ENCODE peak calls at places on chromosomes 11 and 22, in nine cellular contexts. G is substantia nigra; X is adrenal gland; M is CD8-positive, alpha-beta memory T cell; B is right lobe of liver; Y is CD4-positive, CD25-positive, alpha-beta regulatory T cell; Z is CD4-positive, alpha-beta T cell; U is fibroblast of lung; J is suprapubic skin. V is an unnamed sample.

GRCh38 chr11:124402326-124402922 is 3.6 kb upstream of the OR8B3 start:
- DNase-seq in Y (peak), B (peak), G (peak), Z (no peak), X (peak), M (no peak), J (no peak), U (peak), V (peak)

GRCh38 chr11:103091441-103091809 is 535 bp downstream of the DCUN1D5 start:
- DNase-seq in Z (peak), X (peak), M (no peak), B (peak), Y (peak), U (peak), J (peak), G (no peak), V (peak)

GRCh38 chr11:119520400-119520799 is 97.4 kb upstream of the THY1 start:
- DNase-seq in M (no peak), Z (no peak), U (no peak), X (no peak), G (no peak), Y (no peak), B (no peak), J (no peak), V (no peak)

GRCh38 chr11:100632970-100633452 is 54.1 kb upstream of the ARHGAP42 start:
- DNase-seq in U (peak), B (peak), G (no peak), J (peak), Y (no peak), X (peak), Z (no peak), M (no peak), V (peak)

GRCh38 chr22:30824711-30825110 is 130.0 kb downstream of the OSBP2 start:
- DNase-seq in G (no peak), Z (no peak), J (no peak), M (no peak), Y (no peak), X (no peak), U (no peak), B (no peak), V (no peak)

GRCh38 chr11:64516226-64516625 is 74.8 kb upstream of the SLC22A12 start:
- DNase-seq in B (no peak), Z (no peak), Y (peak), G (no peak), X (no peak), U (no peak), J (no peak), M (no peak), V (peak)

GRCh38 chr11:122322369-122322768 is 206.4 kb upstream of the BLID start:
- DNase-seq in B (no peak), Z (no peak), X (no peak), M (no peak), Y (no peak), U (peak), J (no peak), G (no peak), V (no peak)

GRCh38 chr22:19287889-19288288 is 3.6 kb downstream of the CLTCL1 start:
- DNase-seq in B (no peak), M (no peak), U (peak), Y (no peak), Z (no peak), J (no peak), X (no peak), G (no peak), V (no peak)

GRCh38 chr11:29527391-29527936 is 489.4 kb downstream of the KCNA4 start:
- DNase-seq in M (no peak), J (no peak), G (no peak), B (no peak), Z (no peak), X (peak), U (peak), Y (no peak), V (no peak)

GRCh38 chr11:132650969-132651720 is 881.2 kb downstream of the OPCML start:
- DNase-seq in U (no peak), Y (no peak), G (no peak), J (no peak), M (no peak), X (no peak), Z (no peak), B (no peak), V (no peak)

GRCh38 chr22:24319451-24319850 is 48.8 kb downstream of the SPECC1L start:
- DNase-seq in Z (no peak), B (no peak), X (no peak), M (no peak), Y (no peak), G (no peak), U (peak), J (no peak), V (no peak)

GRCh38 chr11:14396289-14396688 is 37.3 kb upstream of the RRAS2 start:
- DNase-seq in Y (no peak), J (no peak), G (no peak), B (no peak), Z (no peak), M (no peak), X (no peak), U (no peak), V (no peak)

GRCh38 chr22:28077166-28077565 is 158.1 kb upstream of the PITPNB start:
- DNase-seq in X (no peak), B (no peak), Y (no peak), J (no peak), Z (no peak), M (no peak), G (no peak), U (no peak), V (no peak)

GRCh38 chr22:19065298-19065859 is 56.8 kb downstream of the DGCR2 start:
- DNase-seq in J (no peak), U (no peak), B (no peak), Z (no peak), Y (no peak), G (no peak), M (no peak), X (no peak), V (no peak)

GRCh38 chr11:134503104-134503503 is 91.1 kb upstream of the B3GAT1 start:
- DNase-seq in U (no peak), X (no peak), M (no peak), J (peak), Z (no peak), B (no peak), G (no peak), Y (no peak), V (no peak)

GRCh38 chr22:44642096-44642644 is 59.8 kb upstream of the PRR5 start:
- DNase-seq in M (no peak), J (peak), X (no peak), B (no peak), Y (no peak), G (no peak), U (no peak), Z (no peak), V (no peak)

GRCh38 chr22:49587421-49587820 is 240.3 kb downstream of the BRD1 start:
- DNase-seq in U (no peak), X (no peak), B (no peak), M (no peak), J (peak), G (no peak), Y (no peak), Z (no peak), V (no peak)

GRCh38 chr11:30463266-30463665 is 122.9 kb downstream of the MPPED2 start:
- DNase-seq in B (no peak), Y (no peak), U (no peak), G (no peak), J (no peak), Z (no peak), X (no peak), M (no peak), V (no peak)

GRCh38 chr22:41868556-41868955 is 35.7 kb downstream of the SREBF2 start:
- DNase-seq in Z (no peak), Y (no peak), M (no peak), G (no peak), U (no peak), B (no peak), J (no peak), X (no peak), V (no peak)

GRCh38 chr11:68081691-68082090 is 39.5 kb downstream of the CHKA start:
- DNase-seq in J (no peak), U (peak), B (peak), X (no peak), Y (no peak), Z (no peak), G (no peak), M (no peak), V (no peak)

GRCh38 chr11:116422976-116423375 is 349.8 kb downstream of the BUD13 start:
- DNase-seq in Y (no peak), G (no peak), J (no peak), B (no peak), M (no peak), Z (no peak), U (no peak), X (no peak), V (no peak)

GRCh38 chr11:46307785-46308341 is 30.4 kb downstream of the CREB3L1 start:
- DNase-seq in M (no peak), J (no peak), B (no peak), Z (no peak), U (no peak), X (no peak), Y (no peak), G (no peak), V (no peak)

GRCh38 chr11:46307369-46307768 is 29.9 kb downstream of the CREB3L1 start:
- DNase-seq in M (no peak), X (no peak), Y (no peak), G (no peak), Z (no peak), U (no peak), B (no peak), J (no peak), V (no peak)

GRCh38 chr11:46306296-46306853 is 28.9 kb downstream of the CREB3L1 start:
- DNase-seq in M (no peak), X (no peak), B (no peak), J (no peak), Z (no peak), Y (no peak), G (no peak), U (peak), V (no peak)

GRCh38 chr11:46308632-46309419 is 31.4 kb downstream of the CREB3L1 start:
- DNase-seq in Z (peak), B (peak), U (peak), G (peak), Y (peak), X (peak), J (no peak), M (peak), V (peak)

DNA sequence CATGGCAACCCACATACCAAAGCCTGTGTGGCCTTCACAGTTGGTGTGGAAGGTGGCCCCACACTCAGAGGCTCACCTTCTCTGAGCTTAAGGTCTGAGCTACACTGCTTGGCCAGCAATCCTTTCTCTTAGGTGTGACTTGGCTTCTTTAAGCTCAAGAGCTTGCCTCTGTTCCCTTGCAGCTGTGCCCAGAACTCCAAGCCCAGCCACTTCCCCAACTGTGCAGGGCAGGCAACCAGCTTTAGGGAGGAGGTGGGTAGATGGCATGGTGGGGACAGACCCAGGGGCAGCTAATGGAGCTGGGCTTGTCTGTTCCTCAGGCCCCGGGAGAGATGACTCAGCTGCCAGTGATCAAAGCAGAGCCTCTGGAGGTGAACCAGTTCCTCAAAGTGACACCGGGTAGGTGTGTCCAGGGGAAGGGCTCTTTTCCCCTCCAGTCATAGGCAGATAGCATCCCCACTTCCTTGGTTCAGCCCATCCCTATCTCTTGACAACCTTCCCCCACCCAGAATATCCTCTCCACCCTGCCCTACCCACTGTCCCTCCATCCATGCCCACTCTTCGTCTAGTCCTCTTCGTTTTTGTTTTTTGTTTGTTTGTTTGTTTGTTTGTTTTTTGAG is 32.3 kb downstream of the CREB3L1 start:
- DNase-seq in U (no peak), Z (no peak), J (no peak), X (no peak), M (no peak), G (no peak), B (no peak), Y (no peak), V (no peak)
- H3K27ac ChIP-seq in U (no peak), Z (no peak), J (no peak), X (no peak), M (no peak), G (no peak), B (no peak), Y (no peak), V (no peak)

DNA sequence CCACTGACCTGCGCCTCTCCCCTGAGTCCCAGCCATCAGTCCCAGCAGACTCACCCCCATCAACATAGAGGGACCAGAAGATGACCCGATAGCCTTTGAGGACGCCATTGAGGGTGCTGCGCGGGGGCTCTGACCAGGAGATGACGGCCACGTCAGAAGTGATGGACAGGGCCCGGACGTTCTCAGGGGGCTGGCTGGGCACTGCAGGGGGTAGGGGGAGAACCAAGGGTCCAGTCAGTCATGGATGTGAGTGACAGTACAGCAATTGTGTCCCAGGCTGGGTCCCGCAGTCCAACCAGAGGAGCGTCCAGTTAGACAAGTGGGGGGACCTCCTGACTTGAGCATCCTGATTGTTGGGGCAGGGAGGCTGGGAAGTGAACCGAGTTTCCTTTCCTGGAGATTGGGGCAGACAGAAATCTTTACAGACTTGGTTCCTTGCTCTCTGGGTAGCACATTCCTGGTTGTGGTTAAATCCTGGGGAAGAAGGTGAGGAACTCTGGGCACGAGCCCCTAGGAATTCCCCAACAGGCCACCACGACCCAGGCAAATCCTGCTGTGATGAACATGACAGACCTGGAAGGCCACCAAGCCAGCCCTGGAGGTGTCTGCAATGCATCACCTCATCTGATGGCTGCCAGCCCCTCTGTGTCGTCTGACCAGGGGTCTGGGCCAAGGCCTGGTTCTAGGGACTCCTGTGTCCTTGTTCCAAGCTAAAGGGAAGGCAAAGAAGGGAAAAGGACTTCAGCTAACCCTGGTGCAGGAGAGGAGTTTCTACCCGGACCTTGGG is 133.9 kb downstream of the CEP164 start:
- DNase-seq in B (no peak), Z (no peak), X (no peak), J (no peak), G (no peak), M (no peak), U (no peak), Y (no peak), V (no peak)
- H3K27ac ChIP-seq in B (no peak), Z (no peak), X (no peak), J (no peak), G (no peak), M (no peak), U (no peak), Y (no peak), V (no peak)

GRCh38 chr22:39365406-39365782 is 15.6 kb downstream of the SYNGR1 start:
- DNase-seq in X (no peak), J (no peak), B (no peak), Y (no peak), Z (no peak), G (no peak), U (no peak), M (no peak), V (no peak)

GRCh38 chr22:39367040-39367439 is 17.2 kb downstream of the SYNGR1 start:
- DNase-seq in Z (no peak), G (no peak), X (no peak), Y (no peak), B (no peak), J (no peak), U (no peak), M (no peak), V (no peak)

GRCh38 chr22:39363751-39364484 is 14.1 kb downstream of the SYNGR1 start:
- DNase-seq in Z (no peak), G (no peak), J (no peak), X (no peak), U (no peak), B (no peak), Y (no peak), M (no peak), V (no peak)

GRCh38 chr22:39362932-39363331 is 13.1 kb downstream of the SYNGR1 start:
- DNase-seq in Y (no peak), J (no peak), B (no peak), G (no peak), Z (no peak), M (no peak), U (no peak), X (no peak), V (no peak)

DNA sequence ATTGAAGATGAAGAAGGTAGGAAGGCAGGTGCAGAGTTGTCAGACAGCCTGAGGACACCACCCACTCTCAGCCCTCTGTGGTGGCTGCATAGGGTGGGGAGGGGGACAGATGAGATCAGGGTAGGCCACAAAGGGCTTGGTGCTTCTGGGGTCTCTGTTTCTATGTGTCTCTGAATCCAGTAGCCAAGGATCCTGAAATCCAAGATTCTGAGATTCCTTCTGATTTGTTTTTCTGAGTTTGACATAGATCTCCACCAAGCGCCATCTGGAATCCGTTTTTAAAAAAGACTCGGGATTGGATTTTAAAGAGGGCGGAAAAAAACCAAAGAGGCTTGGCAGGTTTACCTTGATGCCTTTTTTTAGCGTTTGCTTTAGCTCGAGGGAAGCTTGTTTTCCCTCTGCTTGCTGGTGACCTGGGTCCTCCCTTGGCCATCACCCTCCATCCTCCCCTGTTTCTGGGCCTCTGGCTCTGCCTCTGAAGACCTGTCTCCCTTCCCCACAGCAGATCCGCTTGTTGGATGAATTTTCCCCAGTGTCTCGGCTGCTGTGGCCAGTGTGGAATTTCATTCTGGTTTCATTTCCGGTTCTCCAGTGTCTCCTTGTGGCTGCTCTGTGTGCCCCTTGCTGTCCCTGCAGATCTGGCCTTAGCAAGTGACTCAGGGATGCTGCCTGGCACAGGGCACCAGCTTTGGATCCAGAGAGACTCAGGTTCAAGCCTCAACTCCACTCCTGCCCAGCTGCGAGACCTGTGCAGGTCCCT is 15.0 kb downstream of the SYNGR1 start:
- DNase-seq in B (no peak), X (no peak), U (peak), M (no peak), J (no peak), G (no peak), Z (no peak), Y (no peak), V (no peak)
- H3K27ac ChIP-seq in B (no peak), X (peak), U (no peak), M (no peak), J (peak), G (no peak), Z (no peak), Y (no peak), V (no peak)

DNA sequence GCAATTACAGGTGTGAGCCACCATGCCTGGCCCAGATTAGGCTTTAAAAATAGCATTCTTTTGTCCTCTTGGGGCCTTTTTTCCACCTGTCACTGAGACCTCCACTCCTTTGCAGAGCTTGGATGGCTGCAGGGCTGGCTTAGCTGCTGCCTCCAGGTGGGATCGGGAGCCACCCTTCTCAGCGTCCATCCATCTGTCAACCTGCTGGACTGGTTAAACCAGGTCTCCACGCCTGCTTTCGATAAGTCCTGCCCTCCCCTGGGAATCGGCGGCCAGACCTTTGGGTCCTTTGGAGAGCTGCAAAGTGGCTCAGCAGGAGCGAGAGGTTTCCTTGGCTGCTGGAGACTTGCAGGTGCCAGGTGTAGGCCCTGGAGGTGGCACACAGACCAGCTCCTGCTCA is 23.4 kb upstream of the GRAMD4 start:
- DNase-seq in G (no peak), B (no peak), X (peak), J (no peak), U (no peak), M (no peak), Y (no peak), Z (no peak), V (peak)
- H3K27ac ChIP-seq in G (no peak), B (no peak), X (peak), J (peak), U (no peak), M (no peak), Y (no peak), Z (no peak), V (no peak)

GRCh38 chr11:35420371-35420770 is 1.0 kb upstream of the SLC1A2 start:
- DNase-seq in X (no peak), J (no peak), Z (no peak), G (no peak), U (no peak), Y (no peak), M (no peak), B (no peak), V (peak)
- H3K27ac ChIP-seq in X (no peak), J (no peak), Z (no peak), G (no peak), U (no peak), Y (no peak), M (no peak), B (no peak), V (no peak)

V was measured in small intestine.